ENCODE peak calls at places on chromosomes 5 and 9, in eight cellular contexts. G is GM23338, A is K562, Y is sigmoid colon, U is stomach, E is H1, K is HepG2, R is transverse colon. P is an unnamed sample.

GRCh38 chr9:86321373-86321772 is 32.8 kb downstream of the TUT7 start:
- DNase-seq in G (no peak), A (no peak), Y (no peak), U (no peak), E (no peak), K (no peak), R (no peak), P (no peak)

GRCh38 chr9:13524245-13524644 is 244.8 kb upstream of the MPDZ start:
- DNase-seq in G (peak; percentile 64), A (no peak), Y (no peak), U (no peak), E (no peak), K (no peak), R (no peak), P (no peak)

GRCh38 chr9:134136117-134136996 is 475 bp downstream of the WDR5 start:
- DNase-seq in G (peak; percentile 51), A (peak; percentile 66), Y (no peak), U (no peak), E (peak; percentile 73), K (no peak), R (peak; percentile 24), P (no peak)

GRCh38 chr5:29822499-29822898 is 1371.0 kb upstream of the CDH6 start:
- DNase-seq in G (no peak), A (no peak), Y (no peak), U (no peak), E (no peak), K (no peak), R (no peak), P (no peak)

GRCh38 chr9:25396828-25397227 is 281.4 kb downstream of the TUSC1 start:
- DNase-seq in G (peak; percentile 71), A (no peak), Y (no peak), U (no peak), E (no peak), K (no peak), R (no peak), P (no peak)

GRCh38 chr9:88747768-88748167 is 212.8 kb downstream of the NXNL2 start:
- DNase-seq in G (peak; percentile 24), A (peak; percentile 81), Y (peak; percentile 83), U (no peak), E (no peak), K (no peak), R (no peak), P (no peak)

GRCh38 chr5:162128117-162128516 is 60.5 kb downstream of the GABRG2 start:
- DNase-seq in G (peak; percentile 83), A (no peak), Y (no peak), U (no peak), E (peak; percentile 46), K (no peak), R (no peak), P (no peak)

GRCh38 chr9:85600675-85601263 is 141.0 kb downstream of the AGTPBP1 start:
- DNase-seq in G (peak; percentile 74), A (no peak), Y (no peak), U (no peak), E (peak; percentile 61), K (no peak), R (no peak), P (no peak)

GRCh38 chr5:133128066-133128465 is 76.3 kb downstream of the HSPA4 start:
- DNase-seq in G (no peak), A (no peak), Y (no peak), U (no peak), E (no peak), K (no peak), R (no peak), P (no peak)
- H3K27ac ChIP-seq in G (no peak overlapping the region), A (no peak overlapping the region), Y (no peak overlapping the region), U (no peak overlapping the region), E (no peak overlapping the region), K (no peak overlapping the region), R (no peak overlapping the region), P (no peak overlapping the region)

DNA sequence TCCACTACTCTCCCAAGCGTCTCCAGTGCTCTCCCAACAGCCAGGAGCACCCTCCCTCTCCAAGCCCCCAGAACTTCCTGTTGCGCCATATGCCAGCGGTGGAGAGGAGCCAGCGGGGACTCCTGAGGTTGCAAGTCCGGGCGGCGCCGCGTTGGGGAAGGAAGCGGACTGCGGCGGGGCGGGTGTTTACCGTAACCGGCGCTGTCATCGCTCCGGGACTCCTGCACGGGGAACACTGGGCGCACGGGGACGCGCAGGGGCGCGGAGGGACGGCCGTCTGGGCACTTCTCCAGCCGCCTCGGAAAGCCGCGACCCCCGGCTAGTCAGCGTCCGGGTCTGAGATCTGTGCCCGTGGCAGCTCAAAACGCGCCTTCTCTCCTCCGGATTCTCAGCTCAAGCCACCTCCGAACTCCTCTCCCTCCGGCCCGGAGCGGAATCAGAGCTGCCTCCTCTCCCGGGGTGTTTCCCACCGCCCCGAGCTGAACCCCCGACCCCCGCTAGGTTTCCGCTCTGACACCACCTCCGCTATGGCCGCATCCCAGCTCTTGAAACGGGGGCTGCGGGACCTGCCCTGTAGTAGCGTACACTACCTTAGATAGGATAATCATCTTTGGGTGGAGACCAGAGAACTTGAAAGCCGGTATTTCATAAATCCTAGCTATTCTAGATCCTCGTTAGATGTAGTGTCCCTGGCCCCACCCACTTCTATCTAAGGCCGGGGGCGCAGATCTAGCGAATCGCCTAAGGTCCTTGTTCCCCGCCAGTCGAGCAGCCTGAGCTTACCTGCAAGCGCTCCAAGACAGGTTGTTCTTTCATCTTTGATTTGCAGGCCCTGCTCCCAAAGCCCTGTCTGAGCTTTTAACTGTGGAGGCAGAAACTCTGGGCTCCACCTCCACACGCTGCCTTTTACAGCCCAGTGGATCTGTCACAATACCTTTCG is at the start of gene TRPM6:
- DNase-seq in G (peak; percentile 83), A (peak; percentile 9), Y (peak; percentile 89), U (peak; percentile 77), E (peak; percentile 73), K (peak; percentile 66), R (peak; percentile 84), P (peak; percentile 88)
- TF ChIP-seq POLR2AphosphoS5 in G (peak; percentile 42), A (no peak), Y (peak; percentile 66), U (peak; percentile 65), E (no peak), K (no peak), R (peak; percentile 68), P (no peak)

GRCh38 chr5:115069087-115069968 is 100.4 kb downstream of the TRIM36 start:
- DNase-seq in G (peak; percentile 81), A (peak; percentile 17), Y (no peak), U (peak; percentile 26), E (peak; percentile 58), K (peak; percentile 64), R (peak; percentile 8), P (no peak)
- H3K4me3 ChIP-seq in G (no peak overlapping the region), A (no peak overlapping the region), Y (no peak overlapping the region), U (no peak overlapping the region), E (no peak overlapping the region), K (peak overlapping the region; percentile 67), R (no peak overlapping the region), P (no peak overlapping the region)

GRCh38 chr5:57778528-57779175 is 296.0 kb upstream of the ACTBL2 start:
- DNase-seq in G (no peak), A (no peak), Y (no peak), U (no peak), E (no peak), K (no peak), R (no peak), P (no peak)

GRCh38 chr5:57776035-57776434 is 293.4 kb upstream of the ACTBL2 start:
- DNase-seq in G (no peak), A (no peak), Y (no peak), U (no peak), E (no peak), K (no peak), R (no peak), P (no peak)

GRCh38 chr5:57774439-57774838 is 291.8 kb upstream of the ACTBL2 start:
- DNase-seq in G (no peak), A (no peak), Y (no peak), U (no peak), E (no peak), K (no peak), R (no peak), P (no peak)

GRCh38 chr5:57779383-57780223 is 297.0 kb upstream of the ACTBL2 start:
- DNase-seq in G (peak; percentile 78), A (peak; percentile 11), Y (no peak), U (no peak), E (peak; percentile 49), K (peak; percentile 49), R (no peak), P (no peak)

GRCh38 chr5:57777174-57777581 is 294.6 kb upstream of the ACTBL2 start:
- DNase-seq in G (no peak), A (no peak), Y (no peak), U (no peak), E (no peak), K (no peak), R (no peak), P (no peak)
- H3K27ac ChIP-seq in G (no peak overlapping the region), A (no peak overlapping the region), Y (no peak overlapping the region), U (no peak overlapping the region), E (no peak overlapping the region), K (no peak overlapping the region), R (no peak overlapping the region), P (no peak overlapping the region)

GRCh38 chr5:21236896-21237830 is 1249.2 kb upstream of the CDH18 start:
- DNase-seq in G (no peak), A (no peak), Y (no peak), U (no peak), E (no peak), K (no peak), R (no peak), P (no peak)

GRCh38 chr5:21238786-21239185 is 1250.8 kb upstream of the CDH18 start:
- DNase-seq in G (no peak), A (no peak), Y (no peak), U (no peak), E (no peak), K (no peak), R (no peak), P (no peak)

DNA sequence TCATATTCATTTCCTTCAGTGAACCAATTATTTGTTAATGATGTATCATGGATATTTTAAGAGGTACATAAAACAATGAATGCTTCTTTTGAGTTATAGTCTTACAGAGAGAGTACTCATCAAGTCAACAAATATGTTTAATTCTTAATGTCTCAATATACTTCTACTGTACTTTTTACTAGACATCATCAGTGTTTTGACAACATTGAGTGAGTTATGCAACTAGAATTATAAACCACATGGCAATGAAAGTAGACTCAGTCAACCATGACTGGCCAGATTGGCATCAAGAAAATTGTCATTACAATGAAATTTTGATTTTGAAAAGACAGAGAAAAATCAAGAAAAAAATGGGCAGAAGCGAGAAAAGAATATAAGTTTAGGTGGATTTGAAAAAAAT is 1248.1 kb upstream of the CDH18 start:
- DNase-seq in G (no peak), A (no peak), Y (no peak), U (no peak), E (no peak), K (no peak), R (no peak), P (no peak)
- TF ChIP-seq POLR2AphosphoS5 in G (no peak), A (no peak), Y (no peak), U (no peak), E (no peak), K (no peak), R (no peak), P (no peak)